ENCODE peak calls at places on chromosomes 4 and X, in nine cellular contexts. D is aorta; L is stimulated activated CD4-positive, alpha-beta T cell treated with anti-CD3 and anti-CD28 coated beads, Interleukin-4, amount 100 ng/mL, for 24 hours; A is Peyer's patch; W is activated T-cell treated with anti-CD3 and anti-CD28 coated beads for 1 hour; R is MCF 10A; P is CD8-positive, alpha-beta memory T cell; U is nucleus accumbens; S is KBM-7. I is an unnamed sample.

GRCh38 chrX:100587846-100588245 is 3.1 kb downstream of the TNMD start:
- DNase-seq in D (no peak), L (no peak), A (no peak), W (no peak), R (no peak), P (no peak), U (no peak), S (no peak), I (no peak)

GRCh38 chr4:186643501-186644315 is 79.9 kb downstream of the FAT1 start:
- DNase-seq in D (no peak), L (no peak), A (no peak), W (no peak), R (peak), P (no peak), U (no peak), S (no peak), I (peak)

GRCh38 chr4:38667005-38667771 is 3.2 kb downstream of the KLF3 start:
- DNase-seq in D (peak), L (peak), A (peak), W (no peak), R (peak), P (peak), U (peak), S (peak), I (peak)

GRCh38 chr4:3288571-3289094 is 4.2 kb upstream of the RGS12 start:
- DNase-seq in D (no peak), L (no peak), A (no peak), W (no peak), R (no peak), P (no peak), U (no peak), S (no peak), I (no peak)

GRCh38 chr4:116702949-116703348 is 382.4 kb downstream of the TRAM1L1 start:
- DNase-seq in D (no peak), L (no peak), A (no peak), W (no peak), R (peak), P (no peak), U (no peak), S (peak), I (peak)

GRCh38 chr4:143252478-143252877 is 67.8 kb downstream of the USP38 start:
- DNase-seq in D (no peak), L (no peak), A (no peak), W (no peak), R (peak), P (no peak), U (no peak), S (no peak), I (peak)

GRCh38 chr4:173489514-173489913 is 40.5 kb downstream of the HAND2 start:
- DNase-seq in D (no peak), L (no peak), A (no peak), W (no peak), R (peak), P (no peak), U (no peak), S (no peak), I (no peak)

GRCh38 chrX:57286507-57287251 is at the start of gene FAAH2:
- DNase-seq in D (no peak), L (peak), A (peak), W (peak), R (peak), P (peak), U (no peak), S (peak), I (peak)

GRCh38 chr4:94068712-94069111 is 139.0 kb upstream of the SMARCAD1 start:
- DNase-seq in D (no peak), L (no peak), A (no peak), W (no peak), R (no peak), P (no peak), U (no peak), S (no peak), I (no peak)

GRCh38 chrX:107687445-107687844 is 59.1 kb downstream of the PRPS1 start:
- DNase-seq in D (no peak), L (no peak), A (no peak), W (no peak), R (no peak), P (no peak), U (no peak), S (no peak), I (no peak)

GRCh38 chrX:78139160-78140123 is at the start of gene TAF9B:
- DNase-seq in D (peak), L (peak), A (peak), W (peak), R (peak), P (peak), U (peak), S (peak), I (peak)

I was measured in epithelial cell of esophagus.